ENCODE peak calls at places on chromosomes 4 and X, in eight cellular contexts. I is CD4-positive, alpha-beta memory T cell; J is A549; A is esophagus muscularis mucosa; R is uterus; Q is cardiac muscle cell; N is fibroblast of lung; Y is thoracic aorta. H is an unnamed sample.

GRCh38 chr4:47863486-47863885 is 25.6 kb upstream of the CORIN start:
- DNase-seq in I (no peak), J (no peak), A (no peak), R (no peak), Q (no peak), N (no peak), Y (no peak), H (no peak)

GRCh38 chr4:156762851-156763250 is 208.7 kb downstream of the PDGFC start:
- DNase-seq in I (no peak), J (no peak), A (no peak), R (no peak), Q (no peak), N (no peak), Y (no peak), H (no peak)

GRCh38 chrX:499870-500364 is 113.2 kb upstream of the PPP2R3B start:
- DNase-seq in I (no peak), J (no peak), A (no peak), R (no peak), Q (no peak), N (no peak), Y (no peak), H (no peak)

GRCh38 chrX:113384628-113385027 is 544.0 kb upstream of the AMOT start:
- DNase-seq in I (no peak), J (no peak), A (no peak), R (no peak), Q (peak), N (peak), Y (peak), H (peak)

GRCh38 chr4:28106155-28106554 is 1245.5 kb downstream of the STIM2 start:
- DNase-seq in I (no peak), J (no peak), A (no peak), R (no peak), Q (no peak), N (no peak), Y (no peak), H (no peak)

GRCh38 chr4:102620697-102621497 is 119.7 kb downstream of the NFKB1 start:
- DNase-seq in I (no peak), J (peak), A (no peak), R (no peak), Q (peak), N (peak), Y (no peak), H (peak)

GRCh38 chrX:53279296-53280237 is 1.8 kb downstream of the IQSEC2 start:
- DNase-seq in I (no peak), J (no peak), A (no peak), R (no peak), Q (no peak), N (no peak), Y (no peak), H (no peak)

GRCh38 chr4:141977433-141977832 is 341.1 kb downstream of the IL15 start:
- DNase-seq in I (no peak), J (no peak), A (no peak), R (no peak), Q (no peak), N (no peak), Y (no peak), H (no peak)

GRCh38 chr4:106421441-106422296 is 53.1 kb upstream of the GIMD1 start:
- DNase-seq in I (no peak), J (peak), A (no peak), R (no peak), Q (peak), N (no peak), Y (no peak), H (peak)

GRCh38 chr4:2829321-2829932 is 14.2 kb upstream of the ADD1 start:
- DNase-seq in I (no peak), J (no peak), A (no peak), R (no peak), Q (no peak), N (no peak), Y (no peak), H (no peak)

GRCh38 chrX:13167444-13168207 is 123.2 kb upstream of the FAM9C start:
- DNase-seq in I (peak), J (no peak), A (no peak), R (no peak), Q (peak), N (no peak), Y (no peak), H (peak)

DNA sequence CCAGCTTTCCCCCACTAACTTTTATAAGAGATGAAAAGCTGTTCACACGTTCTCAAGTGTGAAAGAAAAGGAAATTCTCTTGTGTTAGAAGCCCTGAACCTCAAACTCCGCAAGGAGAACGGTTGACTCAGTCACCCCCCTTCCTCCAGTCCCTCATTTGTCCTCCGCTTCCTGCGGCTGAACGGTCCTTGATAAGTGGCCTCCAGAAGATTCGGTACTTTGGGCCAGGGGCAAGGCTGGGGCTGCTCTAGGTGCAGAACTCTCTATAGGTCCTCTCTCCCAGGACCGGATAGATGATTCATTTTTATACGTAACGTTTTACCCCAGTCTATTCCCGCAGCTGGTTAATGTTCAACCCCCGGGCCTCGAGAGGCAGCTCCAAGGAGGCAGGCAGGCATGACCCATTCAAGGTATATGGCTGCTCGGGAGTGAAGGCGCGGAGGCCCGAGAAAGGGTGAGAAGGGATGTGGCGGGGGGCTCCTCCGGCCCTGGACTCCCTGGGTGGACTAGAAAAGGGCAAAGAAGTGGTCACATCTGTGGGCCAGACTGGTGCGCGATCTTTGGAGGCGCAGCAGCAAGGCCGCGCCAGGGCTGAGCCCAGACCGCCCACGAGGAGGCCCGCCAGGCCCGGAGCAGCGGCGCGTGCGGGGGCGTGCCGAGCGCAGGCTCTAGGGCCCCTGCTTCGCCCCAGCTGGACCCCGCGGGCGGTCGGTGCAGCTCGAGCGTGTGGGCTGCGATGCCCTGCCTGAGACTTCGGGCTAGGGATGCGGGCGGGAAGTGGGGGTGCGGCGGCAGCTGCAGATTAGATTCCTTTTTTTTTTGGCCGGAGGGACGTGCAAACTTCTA is 11.7 kb downstream of the PITX2 start:
- DNase-seq in I (no peak), J (peak), A (no peak), R (no peak), Q (no peak), N (no peak), Y (no peak), H (no peak)
- H3K4me3 ChIP-seq in I (no peak), J (peak), A (peak), R (no peak), Q (no peak), N (no peak), Y (peak), H (no peak)

DNA sequence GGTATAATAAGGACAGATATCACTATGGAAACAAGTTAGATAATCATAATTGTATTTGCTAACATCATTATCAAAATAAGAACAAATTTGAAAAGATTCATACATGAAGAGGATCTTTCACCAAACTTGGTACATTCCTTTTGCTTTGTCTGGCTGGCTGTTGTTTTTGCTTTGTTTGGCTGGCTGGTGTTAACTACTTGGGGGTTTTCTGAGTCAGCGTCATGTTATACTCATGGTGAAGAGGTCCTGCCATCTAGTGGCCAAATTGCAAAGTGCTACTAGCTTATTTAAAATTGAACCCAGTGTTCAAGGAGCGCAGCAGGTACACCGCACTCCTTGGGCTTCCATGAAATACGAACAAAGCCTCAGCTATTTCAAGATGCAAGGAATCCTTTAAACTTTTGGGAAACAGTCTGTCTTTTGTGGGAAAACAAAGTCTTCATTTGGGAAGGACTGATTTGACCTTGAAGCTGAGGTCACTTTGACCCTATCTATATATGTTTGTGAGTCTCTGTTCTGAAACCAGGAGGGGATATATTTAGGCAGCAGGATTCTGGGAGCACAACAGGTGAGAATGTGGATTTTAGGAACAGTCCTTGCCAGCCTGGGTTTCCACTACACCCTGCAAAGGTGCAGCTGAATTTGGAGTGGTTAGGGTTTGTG is 129.7 kb downstream of the PLS3 start:
- DNase-seq in I (peak), J (peak), A (no peak), R (peak), Q (peak), N (peak), Y (peak), H (peak)
- H3K27ac ChIP-seq in I (no peak), J (no peak), A (peak), R (peak), Q (no peak), N (peak), Y (peak), H (peak)

GRCh38 chr4:35966558-35966957 is 277.8 kb downstream of the ARAP2 start:
- DNase-seq in I (no peak), J (no peak), A (no peak), R (no peak), Q (no peak), N (no peak), Y (no peak), H (no peak)
- H3K4me3 ChIP-seq in I (no peak), J (no peak), A (no peak), R (no peak), Q (no peak), N (no peak), Y (no peak), H (no peak)

DNA sequence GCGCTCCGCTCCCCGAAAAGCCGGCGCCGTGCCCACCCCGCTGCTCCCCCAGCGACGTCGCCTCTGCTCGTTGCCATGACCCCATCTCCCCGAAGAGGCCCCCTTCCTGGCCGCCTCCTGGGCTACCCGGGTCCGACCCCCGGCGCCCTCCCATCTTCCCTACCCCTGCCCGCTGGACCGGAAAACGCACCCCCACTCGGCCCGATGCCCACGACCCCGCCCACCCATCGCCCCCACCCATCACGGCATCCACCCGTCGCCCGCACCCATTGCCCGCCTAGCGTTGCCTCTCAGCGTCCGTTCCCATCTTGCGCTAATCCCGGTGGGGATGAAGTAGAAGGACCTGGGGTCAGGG is 421 bp downstream of the GDI1 start:
- DNase-seq in I (no peak), J (no peak), A (no peak), R (no peak), Q (no peak), N (no peak), Y (no peak), H (no peak)
- H3K27ac ChIP-seq in I (peak), J (peak), A (peak), R (peak), Q (no peak), N (peak), Y (peak), H (peak)

DNA sequence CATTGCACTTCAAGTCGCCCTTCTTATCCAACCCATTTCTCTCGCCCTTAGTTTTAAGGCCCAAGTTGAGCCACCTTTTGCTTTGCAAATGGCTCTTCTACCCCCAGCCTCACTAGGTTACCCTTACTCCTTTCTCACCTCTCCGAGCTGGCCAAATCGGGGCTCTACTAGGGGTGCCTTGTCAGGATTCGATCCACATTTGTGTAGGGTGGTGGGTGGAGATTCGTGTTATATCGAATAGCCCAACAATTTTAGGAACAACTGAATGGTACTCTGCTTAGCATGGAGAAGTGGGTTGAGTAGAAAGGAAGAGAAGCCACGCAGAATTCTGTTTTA is 3.5 kb downstream of the SLIT2 start:
- DNase-seq in I (no peak), J (no peak), A (no peak), R (no peak), Q (no peak), N (no peak), Y (no peak), H (no peak)
- H3K4me3 ChIP-seq in I (no peak), J (no peak), A (peak), R (peak), Q (peak), N (peak), Y (peak), H (no peak)

H was measured in SJSA1.